ENCODE peak calls at places on chromosomes 2 and 18, in four cellular contexts. One of them, this sample, is unnamed.

GRCh38 chr2:44230378-44230777 is 44.9 kb upstream of the SLC3A1 start:
- DNase-seq in GDM1: no peak
- DNase-seq in H9: no peak
- DNase-seq in AG20443: no peak
- DNase-seq in this sample: no peak

GRCh38 chr2:162009543-162009942 is 64.5 kb downstream of the DPP4 start:
- DNase-seq in GDM1: no peak
- DNase-seq in AG20443: no peak
- DNase-seq in H9: no peak
- DNase-seq in this sample: no peak

GRCh38 chr2:10523406-10524189 is 75.5 kb upstream of the ODC1 start:
- DNase-seq in H9: no peak
- DNase-seq in GDM1: no peak
- DNase-seq in AG20443: no peak
- DNase-seq in this sample: no peak

GRCh38 chr18:49168970-49169619 is 218.3 kb upstream of the SMAD7 start:
- DNase-seq in H9: no peak
- DNase-seq in GDM1: no peak
- DNase-seq in AG20443: no peak
- DNase-seq in this sample: no peak

GRCh38 chr2:88828397-88829137 is 137.1 kb downstream of the RPIA start:
- DNase-seq in H9: no peak
- DNase-seq in GDM1: no peak
- DNase-seq in AG20443: no peak
- DNase-seq in this sample: no peak

GRCh38 chr2:37337636-37338280 is 6.7 kb upstream of the QPCT start:
- DNase-seq in AG20443: no peak
- DNase-seq in GDM1: no peak
- DNase-seq in H9: no peak
- DNase-seq in this sample: no peak

GRCh38 chr2:10785260-10785659 is 27.3 kb downstream of the PDIA6 start:
- DNase-seq in AG20443: no peak
- DNase-seq in GDM1: no peak
- DNase-seq in H9: no peak
- DNase-seq in this sample: no peak

GRCh38 chr2:61853086-61853847 is 593 bp downstream of the FAM161A start:
- DNase-seq in GDM1: no peak
- DNase-seq in AG20443: peak; percentile 88
- DNase-seq in H9: peak; percentile 83
- DNase-seq in this sample: peak; percentile 76

GRCh38 chr2:44825702-44826101 is 115.8 kb upstream of the SIX3 start:
- DNase-seq in AG20443: no peak
- DNase-seq in H9: no peak
- DNase-seq in GDM1: no peak
- DNase-seq in this sample: no peak

GRCh38 chr2:24652265-24653232 is 140.6 kb downstream of the PTRHD1 start:
- DNase-seq in GDM1: no peak
- DNase-seq in H9: no peak
- DNase-seq in AG20443: no peak
- DNase-seq in this sample: no peak

GRCh38 chr18:58862851-58863538 is 1.7 kb upstream of the ZNF532 start:
- DNase-seq in H9: no peak
- DNase-seq in AG20443: peak; percentile 54
- DNase-seq in GDM1: no peak
- DNase-seq in this sample: no peak

GRCh38 chr18:77815666-77816338 is 566.2 kb downstream of the GALR1 start:
- DNase-seq in GDM1: no peak
- DNase-seq in AG20443: no peak
- DNase-seq in H9: no peak
- DNase-seq in this sample: no peak

GRCh38 chr2:10304458-10305253 is 2.0 kb downstream of the HPCAL1 start:
- DNase-seq in H9: no peak
- DNase-seq in GDM1: no peak
- DNase-seq in AG20443: no peak
- DNase-seq in this sample: no peak

GRCh38 chr18:61039251-61039650 is 294.0 kb upstream of the CDH20 start:
- DNase-seq in AG20443: no peak
- DNase-seq in H9: no peak
- DNase-seq in GDM1: no peak
- DNase-seq in this sample: no peak

GRCh38 chr2:229501051-229501794 is 213.1 kb downstream of the DNER start:
- DNase-seq in GDM1: no peak
- DNase-seq in AG20443: no peak
- DNase-seq in H9: no peak
- DNase-seq in this sample: no peak

GRCh38 chr2:151796774-151797173 is 31.4 kb downstream of the ARL5A start:
- DNase-seq in H9: no peak
- DNase-seq in GDM1: no peak
- DNase-seq in AG20443: no peak
- DNase-seq in this sample: no peak

GRCh38 chr2:63044360-63045327 is 6.0 kb upstream of the OTX1 start:
- DNase-seq in GDM1: no peak
- DNase-seq in AG20443: no peak
- DNase-seq in H9: peak; percentile 90
- DNase-seq in this sample: no peak

GRCh38 chr18:44048846-44049245 is 631.8 kb upstream of the SETBP1 start:
- DNase-seq in GDM1: no peak
- DNase-seq in H9: no peak
- DNase-seq in AG20443: no peak
- DNase-seq in this sample: no peak

GRCh38 chr2:68569604-68570003 is 73.8 kb upstream of the PROKR1 start:
- DNase-seq in AG20443: no peak
- DNase-seq in GDM1: no peak
- DNase-seq in H9: no peak
- DNase-seq in this sample: no peak

GRCh38 chr2:74481961-74482800 is 617 bp downstream of the CCDC142 start:
- DNase-seq in AG20443: peak; percentile 50
- DNase-seq in H9: no peak
- DNase-seq in GDM1: no peak
- DNase-seq in this sample: peak; percentile 49

GRCh38 chr2:113981404-113982134 is 91.7 kb downstream of the ACTR3 start:
- DNase-seq in AG20443: no peak
- DNase-seq in GDM1: no peak
- DNase-seq in H9: no peak
- DNase-seq in this sample: no peak

GRCh38 chr2:230216489-230216888 is 3.3 kb downstream of the SP110 start:
- DNase-seq in H9: no peak
- DNase-seq in GDM1: no peak
- DNase-seq in AG20443: no peak
- DNase-seq in this sample: no peak

GRCh38 chr18:33440384-33441043 is at the start of gene CCDC178:
- DNase-seq in H9: peak; percentile 72
- DNase-seq in AG20443: peak; percentile 21
- DNase-seq in GDM1: no peak
- DNase-seq in this sample: peak; percentile 13

GRCh38 chr2:147364597-147364996 is 480.2 kb upstream of the ACVR2A start:
- DNase-seq in H9: no peak
- DNase-seq in GDM1: no peak
- DNase-seq in AG20443: no peak
- DNase-seq in this sample: no peak